ENCODE peak calls at places on chromosome 4, in ten cellular contexts. G is astrocyte; L is stimulated activated CD4-positive, alpha-beta T cell treated with anti-CD3 and anti-CD28 coated beads, Interleukin-1b, Interleukin-23, amount 100 ng/mL, for 1 hour; D is GM23248; W is aorta; A is kidney glomerular epithelial cell; H is C1 segment of cervical spinal cord; Z is OCI-LY7; N is HFF-Myc; S is fibroblast of pulmonary artery. Y is an unnamed sample.

GRCh38 chr4:56990109-56990508 is 11.4 kb downstream of the POLR2B start:
- DNase-seq in G (peak), D (peak), N (no peak), L (no peak), A (no peak), W (no peak), Z (no peak), S (peak), H (no peak), Y (no peak)

GRCh38 chr4:106160560-106160959 is 155.4 kb downstream of the TBCK start:
- DNase-seq in N (no peak), G (no peak), Z (no peak), D (no peak), H (no peak), A (no peak), S (peak), W (no peak), L (no peak), Y (no peak)

GRCh38 chr4:72791054-72791453 is 222.0 kb upstream of the ADAMTS3 start:
- DNase-seq in G (peak), L (no peak), A (no peak), Z (no peak), N (no peak), D (no peak), S (no peak), H (no peak), W (no peak), Y (no peak)

GRCh38 chr4:55509272-55509671 is 37.4 kb downstream of the CLOCK start:
- DNase-seq in D (peak), W (no peak), Z (no peak), H (no peak), N (no peak), G (peak), S (no peak), A (no peak), L (no peak), Y (no peak)

GRCh38 chr4:7973545-7973981 is 33.9 kb upstream of the AFAP1 start:
- DNase-seq in W (no peak), N (no peak), S (peak), L (no peak), H (no peak), A (peak), D (peak), G (peak), Z (no peak), Y (no peak)

GRCh38 chr4:3384771-3385701 is 56.7 kb upstream of the HGFAC start:
- DNase-seq in N (no peak), G (no peak), L (no peak), D (no peak), S (no peak), W (peak), A (no peak), Z (no peak), H (no peak), Y (no peak)

GRCh38 chr4:26736621-26737020 is 124.0 kb upstream of the STIM2 start:
- DNase-seq in G (peak), H (no peak), Z (no peak), D (peak), A (no peak), W (no peak), L (no peak), N (peak), S (no peak), Y (no peak)

GRCh38 chr4:74768857-74769525 is 25.3 kb downstream of the BTC start:
- DNase-seq in S (peak), Z (no peak), G (peak), A (no peak), L (no peak), W (no peak), H (no peak), D (peak), N (peak), Y (no peak)

GRCh38 chr4:146333187-146333894 is 119.0 kb downstream of the REELD1 start:
- DNase-seq in S (peak), W (no peak), Z (peak), L (no peak), N (peak), G (peak), H (no peak), A (no peak), D (peak), Y (no peak)

GRCh38 chr4:8276358-8277240 is 7.0 kb downstream of the HTRA3 start:
- DNase-seq in H (no peak), S (peak), G (no peak), L (no peak), D (peak), N (no peak), A (no peak), W (peak), Z (no peak), Y (no peak)

GRCh38 chr4:142181021-142181420 is 544.6 kb downstream of the IL15 start:
- DNase-seq in G (no peak), H (no peak), Z (no peak), L (no peak), W (no peak), D (no peak), N (no peak), A (no peak), S (no peak), Y (no peak)

GRCh38 chr4:186018756-186019155 is 50.2 kb upstream of the TLR3 start:
- DNase-seq in G (no peak), D (no peak), L (no peak), W (no peak), H (no peak), Z (no peak), N (no peak), A (no peak), S (no peak), Y (no peak)

GRCh38 chr4:76748649-76749048 is 149.3 kb downstream of the SOWAHB start:
- DNase-seq in Z (peak), D (peak), G (no peak), L (no peak), H (no peak), W (no peak), A (peak), N (no peak), S (peak), Y (no peak)

GRCh38 chr4:188454573-188454972 is 315.3 kb downstream of the TRIML1 start:
- DNase-seq in L (no peak), S (no peak), W (no peak), H (no peak), D (no peak), N (no peak), Z (no peak), A (no peak), G (no peak), Y (no peak)

GRCh38 chr4:94621491-94622080 is 136.2 kb upstream of the BMPR1B start:
- DNase-seq in Z (peak), L (no peak), G (no peak), A (peak), D (peak), S (peak), N (no peak), H (no peak), W (no peak), Y (peak)

GRCh38 chr4:53497446-53498069 is 93.7 kb downstream of the LNX1 start:
- DNase-seq in H (peak), D (peak), G (no peak), N (no peak), S (peak), A (no peak), W (no peak), L (no peak), Z (no peak), Y (no peak)

GRCh38 chr4:8515316-8516060 is 64.7 kb upstream of the GPR78 start:
- DNase-seq in A (no peak), N (peak), W (no peak), L (no peak), D (peak), H (no peak), S (peak), Z (no peak), G (no peak), Y (no peak)

GRCh38 chr4:186487726-186488125 is 67.6 kb downstream of the MTNR1A start:
- DNase-seq in Z (no peak), N (no peak), S (no peak), G (no peak), W (no peak), L (no peak), A (no peak), D (no peak), H (no peak), Y (no peak)